ENCODE peak calls at places on chromosomes 6 and 20, in nine cellular contexts. A is gastrocnemius medialis, J is stomach, E is PC-9, P is cardiac muscle cell, Z is transverse colon, N is mammary epithelial cell, Q is psoas muscle, L is aorta. O is an unnamed sample.

GRCh38 chr6:23091795-23092194 is 522.4 kb downstream of the HDGFL1 start:
- DNase-seq in A (no peak), J (no peak), E (no peak), P (no peak), Z (no peak), N (no peak), Q (no peak), L (no peak), O (no peak)

GRCh38 chr6:124928831-124929230 is 33.4 kb upstream of the RNF217 start:
- DNase-seq in A (no peak), J (no peak), E (no peak), P (no peak), Z (no peak), N (peak), Q (no peak), L (no peak), O (peak)

GRCh38 chr6:22794844-22795243 is 225.5 kb downstream of the HDGFL1 start:
- DNase-seq in A (no peak), J (no peak), E (no peak), P (no peak), Z (no peak), N (no peak), Q (no peak), L (no peak), O (no peak)

GRCh38 chr6:31352497-31353368 is 4.2 kb downstream of the HLA-B start:
- DNase-seq in A (no peak), J (no peak), E (no peak), P (no peak), Z (no peak), N (no peak), Q (no peak), L (no peak), O (no peak)

GRCh38 chr6:27893059-27893835 is 18.9 kb downstream of the OR2B2 start:
- DNase-seq in A (no peak), J (peak), E (peak), P (peak), Z (peak), N (peak), Q (peak), L (peak), O (peak)

GRCh38 chr6:45741437-45742166 is 274.1 kb downstream of the CLIC5 start:
- DNase-seq in A (no peak), J (peak), E (no peak), P (no peak), Z (peak), N (no peak), Q (no peak), L (no peak), O (no peak)

GRCh38 chr6:117538615-117539014 is 56.1 kb downstream of the DCBLD1 start:
- DNase-seq in A (no peak), J (no peak), E (no peak), P (no peak), Z (no peak), N (no peak), Q (no peak), L (no peak), O (no peak)

GRCh38 chr20:21523895-21524294 is 10.0 kb upstream of the NKX2-2 start:
- DNase-seq in A (no peak), J (no peak), E (no peak), P (no peak), Z (no peak), N (no peak), Q (no peak), L (no peak), O (no peak)

GRCh38 chr6:160990847-160991410 is 640 bp upstream of the MAP3K4 start:
- DNase-seq in A (no peak), J (no peak), E (no peak), P (no peak), Z (no peak), N (no peak), Q (no peak), L (no peak), O (peak)
- H3K27ac ChIP-seq in A (peak), J (peak), E (peak), P (peak), Z (peak), N (peak), Q (peak), L (peak), O (peak)

GRCh38 chr20:23019403-23019802 is 15.7 kb upstream of the SSTR4 start:
- DNase-seq in A (no peak), J (no peak), E (no peak), P (no peak), Z (no peak), N (no peak), Q (no peak), L (no peak), O (no peak)
- H3K27ac ChIP-seq in A (no peak), J (no peak), E (no peak), P (no peak), Z (no peak), N (no peak), Q (no peak), L (no peak), O (no peak)

DNA sequence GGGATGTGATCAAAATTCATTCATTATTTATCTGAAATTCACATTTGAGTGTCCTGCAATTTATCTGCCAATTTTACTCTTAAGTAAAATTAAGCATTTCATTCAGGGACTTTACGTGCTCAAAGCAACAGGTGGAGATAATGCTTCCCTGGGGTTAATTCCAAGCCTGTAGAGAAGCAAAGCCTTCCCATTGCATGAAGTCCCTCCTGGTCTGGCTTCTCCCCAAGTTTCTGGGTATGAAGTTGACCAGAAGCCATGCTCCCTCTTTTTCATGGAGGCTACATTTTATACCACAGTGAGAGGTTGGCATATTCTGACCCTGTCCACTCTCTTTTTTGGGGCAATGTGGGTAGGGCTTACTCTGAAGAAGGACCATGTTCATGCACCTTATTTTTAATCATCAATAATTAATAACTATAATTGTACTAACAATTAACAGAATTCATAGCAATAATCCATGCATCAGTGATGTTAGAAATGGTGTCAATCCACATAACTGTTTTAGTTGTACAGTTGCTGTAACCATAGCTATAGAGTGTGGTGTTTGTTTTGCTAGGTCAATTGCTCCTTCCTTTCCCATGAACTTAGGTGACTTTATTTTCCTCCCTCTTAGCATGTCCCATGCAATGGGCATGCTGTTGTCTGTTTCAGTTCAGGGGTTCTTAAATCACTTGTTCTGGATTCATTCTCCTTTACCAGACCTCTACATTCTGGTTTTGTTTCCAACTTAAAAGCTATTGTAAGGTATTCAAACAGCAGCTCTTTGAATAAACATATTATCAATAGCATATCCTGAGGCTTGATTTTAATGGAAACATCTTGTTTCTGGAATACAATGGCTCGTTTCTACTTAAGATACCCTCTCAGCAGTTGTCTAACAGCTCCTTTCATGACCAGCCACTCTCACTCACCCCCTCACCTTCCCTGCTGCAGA is 1.5 kb downstream of the LAMA4 start:
- DNase-seq in A (no peak), J (no peak), E (peak), P (no peak), Z (no peak), N (no peak), Q (no peak), L (no peak), O (no peak)
- H3K27ac ChIP-seq in A (peak), J (peak), E (peak), P (peak), Z (peak), N (no peak), Q (peak), L (no peak), O (peak)

DNA sequence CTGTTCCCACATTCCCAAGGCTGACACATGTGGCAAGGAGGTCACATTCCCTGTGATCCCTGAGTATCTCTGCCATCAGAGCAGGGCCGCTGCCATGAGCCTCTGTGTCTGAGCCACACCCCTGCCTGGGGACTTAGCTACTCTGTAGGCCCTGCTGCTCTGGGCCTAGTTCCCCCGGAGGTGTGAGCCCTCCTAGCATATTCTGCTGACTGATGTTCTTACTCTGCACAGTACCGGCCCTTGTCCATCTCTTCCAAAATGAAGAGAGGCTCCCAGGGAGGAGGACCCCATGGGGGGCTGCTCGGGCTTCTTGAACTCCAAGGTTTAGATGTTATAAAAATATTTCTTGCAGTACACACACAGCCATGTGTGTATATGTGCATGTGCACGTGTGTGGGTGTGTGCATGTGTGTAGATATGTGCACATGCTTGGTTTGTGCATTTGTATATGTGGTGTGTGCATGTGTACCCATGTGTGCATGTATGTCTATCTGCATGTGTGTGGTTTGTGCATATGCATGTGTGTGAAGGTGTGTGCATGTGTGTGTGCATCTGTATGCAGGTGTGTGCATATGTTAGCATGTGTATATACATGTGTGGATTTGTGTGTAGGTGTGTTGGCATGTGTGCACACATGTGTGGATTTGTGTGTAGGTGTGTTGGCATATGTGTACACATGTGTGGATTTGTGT is 101.2 kb downstream of the ERMARD start:
- DNase-seq in A (no peak), J (peak), E (no peak), P (no peak), Z (no peak), N (no peak), Q (no peak), L (no peak), O (no peak)
- H3K27ac ChIP-seq in A (peak), J (peak), E (no peak), P (no peak), Z (peak), N (no peak), Q (peak), L (no peak), O (peak)

DNA sequence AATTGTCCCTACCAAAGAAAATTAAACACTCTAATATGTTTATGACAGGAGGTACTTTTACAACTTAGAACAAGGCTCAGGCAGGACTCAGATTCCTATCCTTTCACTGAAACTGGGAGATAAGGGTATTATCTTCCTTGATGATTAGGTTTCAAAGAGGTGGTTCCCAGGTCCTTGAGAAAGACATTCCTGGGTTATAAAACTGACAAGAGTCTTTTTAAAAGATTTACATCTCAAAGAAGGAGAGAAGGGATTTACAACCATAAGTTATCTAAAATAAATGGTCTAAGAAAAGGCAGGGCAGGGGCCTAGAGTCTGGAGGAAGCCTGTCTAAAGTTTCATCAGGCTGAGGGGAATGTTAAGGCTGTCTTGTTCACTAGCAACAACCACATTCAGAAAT is 1492.5 kb downstream of the HACE1 start:
- DNase-seq in A (no peak), J (no peak), E (no peak), P (no peak), Z (no peak), N (no peak), Q (no peak), L (no peak), O (no peak)
- H3K27ac ChIP-seq in A (no peak), J (no peak), E (no peak), P (no peak), Z (no peak), N (no peak), Q (no peak), L (no peak), O (no peak)

DNA sequence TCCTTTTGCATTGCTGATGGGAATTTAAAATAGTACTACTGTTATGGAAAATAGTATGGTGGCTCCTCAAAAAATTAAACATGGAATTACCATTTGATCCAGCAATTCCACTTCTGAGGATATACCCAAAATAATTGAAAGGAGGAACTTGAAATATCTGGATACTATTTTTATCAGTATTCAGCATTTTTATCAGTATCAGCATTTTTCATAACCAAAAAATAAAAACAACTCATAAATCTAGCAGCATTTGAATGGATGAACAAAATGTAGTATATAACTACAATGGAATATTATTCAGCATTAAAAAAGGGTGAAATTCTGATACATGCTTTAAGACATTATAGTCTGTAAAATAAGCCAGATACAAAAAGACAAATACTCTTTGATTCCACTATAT is 763.4 kb upstream of the MAN1A1 start:
- DNase-seq in A (no peak), J (no peak), E (no peak), P (no peak), Z (no peak), N (no peak), Q (no peak), L (no peak), O (no peak)
- H3K27ac ChIP-seq in A (no peak), J (no peak), E (no peak), P (no peak), Z (no peak), N (no peak), Q (no peak), L (no peak), O (no peak)

GRCh38 chr20:50249447-50250388 is 59.1 kb downstream of the CEBPB start:
- DNase-seq in A (no peak), J (no peak), E (no peak), P (no peak), Z (no peak), N (no peak), Q (no peak), L (no peak), O (no peak)
- H3K27ac ChIP-seq in A (no peak), J (no peak), E (peak), P (no peak), Z (no peak), N (no peak), Q (no peak), L (no peak), O (peak)

DNA sequence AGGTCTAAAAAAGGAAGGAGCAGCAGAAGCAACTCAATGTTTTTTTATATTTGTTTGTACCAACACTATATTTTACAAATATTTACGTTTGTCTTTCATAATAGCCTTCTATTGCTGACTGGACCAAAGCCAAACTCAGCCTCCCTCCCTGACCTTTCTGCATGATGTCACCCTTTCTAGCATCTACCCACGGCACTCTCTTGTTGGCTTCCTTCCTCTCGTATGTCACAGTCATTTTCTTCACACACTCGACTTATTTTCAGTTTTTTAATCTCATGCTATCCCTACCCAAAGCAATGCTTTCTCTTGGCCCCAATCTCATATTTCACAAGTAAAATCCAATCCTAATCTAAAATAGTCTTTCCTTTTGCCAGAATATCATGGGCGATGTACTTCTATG is 16.3 kb upstream of the FAM8A1 start:
- DNase-seq in A (no peak), J (no peak), E (no peak), P (no peak), Z (no peak), N (no peak), Q (no peak), L (no peak), O (no peak)
- H3K27ac ChIP-seq in A (peak), J (peak), E (no peak), P (peak), Z (peak), N (no peak), Q (peak), L (peak), O (no peak)